ENCODE peak calls at places on chromosomes 4 and X, in ten cellular contexts. C is astrocyte of the spinal cord, L is A549, T is pancreas, V is mesenteric fat pad, F is left kidney, I is K562, S is choroid plexus epithelial cell, P is KG1, M is brain microvascular endothelial cell. G is an unnamed sample.

GRCh38 chrX:97844943-97845342 is 961.2 kb downstream of the RPA4 start:
- DNase-seq in P (no peak), S (no peak), M (no peak), L (no peak), T (peak; percentile 3), C (no peak), I (no peak), V (peak; percentile 67), F (no peak), G (no peak)

GRCh38 chr4:87835732-87836131 is 3.0 kb downstream of the MEPE start:
- DNase-seq in F (no peak), T (no peak), M (no peak), P (no peak), C (peak; percentile 46), S (no peak), I (no peak), L (no peak), V (no peak), G (no peak)

GRCh38 chr4:17347445-17347844 is 164.4 kb downstream of the QDPR start:
- DNase-seq in P (no peak), V (no peak), T (no peak), I (peak; percentile 17), F (peak; percentile 80), C (peak; percentile 10), S (peak; percentile 59), L (peak; percentile 3), M (peak; percentile 15), G (peak; percentile 9)

GRCh38 chrX:153948847-153949819 is 4.7 kb upstream of the RENBP start:
- DNase-seq in V (no peak), M (no peak), I (no peak), P (no peak), S (no peak), C (no peak), F (peak; percentile 23), T (no peak), L (no peak), G (no peak)

GRCh38 chrX:151402719-151403390 is 5.8 kb downstream of the VMA21 start:
- DNase-seq in L (no peak), F (no peak), I (no peak), P (no peak), M (no peak), T (peak; percentile 76), V (no peak), S (no peak), C (no peak), G (peak; percentile 7)

GRCh38 chrX:151633157-151633556 is 62.1 kb upstream of the PRRG3 start:
- DNase-seq in F (no peak), V (no peak), P (no peak), M (no peak), C (no peak), I (peak; percentile 59), L (no peak), S (no peak), T (no peak), G (no peak)

GRCh38 chr4:147727476-147728028 is 4.3 kb upstream of the ARHGAP10 start:
- DNase-seq in T (no peak), C (no peak), V (no peak), P (no peak), I (no peak), L (no peak), F (no peak), S (no peak), M (no peak), G (no peak)

GRCh38 chr4:10333942-10334341 is 123.3 kb downstream of the ZNF518B start:
- DNase-seq in L (no peak), T (no peak), S (no peak), V (no peak), F (no peak), I (no peak), M (no peak), C (no peak), P (no peak), G (no peak)

GRCh38 chr4:88391703-88392102 is 13.1 kb downstream of the HERC6 start:
- DNase-seq in V (no peak), S (no peak), T (no peak), F (no peak), C (no peak), P (no peak), I (no peak), L (no peak), M (no peak), G (no peak)

GRCh38 chrX:120672841-120673530 is 43.1 kb upstream of the C1GALT1C1 start:
- DNase-seq in V (no peak), L (no peak), C (no peak), M (no peak), P (no peak), T (no peak), F (no peak), S (peak; percentile 22), I (no peak), G (no peak)

GRCh38 chr4:180665994-180666818 is 1577.0 kb upstream of the TENM3 start:
- DNase-seq in P (no peak), S (peak; percentile 72), F (peak; percentile 89), T (no peak), V (no peak), I (peak; percentile 26), M (peak; percentile 6), L (peak; percentile 6), C (peak; percentile 55), G (no peak)

GRCh38 chrX:150688911-150689451 is 4.2 kb upstream of the MTMR1 start:
- DNase-seq in S (peak; percentile 96), V (no peak), T (no peak), F (peak; percentile 1), M (peak; percentile 91), L (peak; percentile 42), C (peak; percentile 93), P (no peak), I (no peak), G (no peak)

GRCh38 chr4:177214935-177215334 is 94.7 kb upstream of the NEIL3 start:
- DNase-seq in L (no peak), S (no peak), P (no peak), V (no peak), M (peak; percentile 24), T (no peak), I (no peak), F (no peak), C (no peak), G (no peak)

GRCh38 chrX:15913161-15913560 is 58.5 kb upstream of the AP1S2 start:
- DNase-seq in P (no peak), T (no peak), V (no peak), M (no peak), C (no peak), S (no peak), L (no peak), F (no peak), I (no peak), G (no peak)

GRCh38 chr4:183471960-183472708 is 27.7 kb downstream of the CDKN2AIP start:
- DNase-seq in L (peak; percentile 64), V (peak; percentile 90), T (peak; percentile 88), M (peak; percentile 79), C (peak; percentile 74), F (peak; percentile 92), P (peak; percentile 22), I (peak; percentile 75), S (peak; percentile 79), G (peak; percentile 77)

GRCh38 chr4:7431696-7432530 is 2.8 kb downstream of the PSAPL1 start:
- DNase-seq in P (no peak), C (no peak), T (no peak), L (no peak), I (no peak), V (no peak), F (no peak), M (no peak), S (no peak), G (no peak)

GRCh38 chrX:50677789-50678188 is 136.2 kb downstream of the SHROOM4 start:
- DNase-seq in I (no peak), F (no peak), V (no peak), C (no peak), P (no peak), S (no peak), M (no peak), T (no peak), L (no peak), G (no peak)

GRCh38 chr4:155819066-155819465 is 47.0 kb downstream of the ASIC5 start:
- DNase-seq in V (no peak), C (no peak), L (no peak), P (no peak), I (no peak), M (no peak), F (no peak), T (no peak), S (peak; percentile 23), G (no peak)

GRCh38 chr4:146112389-146112788 is 63.1 kb upstream of the LSM6 start:
- DNase-seq in V (no peak), F (no peak), P (no peak), L (no peak), I (no peak), T (no peak), S (no peak), M (no peak), C (no peak), G (no peak)

GRCh38 chr4:170090667-170091052 is 904 bp upstream of the AADAT start:
- DNase-seq in V (no peak), L (no peak), T (no peak), S (peak; percentile 44), P (no peak), I (no peak), C (no peak), F (no peak), M (no peak), G (no peak)

GRCh38 chrX:86016189-86016588 is 31.2 kb downstream of the CHM start:
- DNase-seq in M (no peak), T (no peak), V (no peak), F (no peak), P (no peak), S (no peak), L (no peak), I (no peak), C (no peak), G (no peak)

GRCh38 chr4:96003941-96004340 is 164.0 kb downstream of the PDHA2 start:
- DNase-seq in T (no peak), V (no peak), C (no peak), F (no peak), S (no peak), M (no peak), I (no peak), P (no peak), L (no peak), G (no peak)

GRCh38 chrX:49230500-49231232 is 2.5 kb downstream of the CACNA1F start:
- DNase-seq in S (no peak), L (no peak), V (no peak), F (peak; percentile 37), C (no peak), P (no peak), M (no peak), I (peak; percentile 89), T (peak; percentile 79), G (peak; percentile 4)

GRCh38 chrX:68307767-68308166 is 125.5 kb downstream of the OPHN1 start:
- DNase-seq in L (no peak), T (no peak), C (peak; percentile 84), M (peak; percentile 33), F (no peak), P (no peak), I (no peak), V (no peak), S (peak; percentile 79), G (peak; percentile 4)

GRCh38 chr4:184911310-184911709 is 85.5 kb upstream of the ACSL1 start:
- DNase-seq in I (no peak), P (no peak), F (no peak), L (no peak), T (no peak), S (peak; percentile 71), V (no peak), C (peak; percentile 5), M (peak; percentile 15), G (peak; percentile 85)

GRCh38 chrX:20056704-20057103 is 60.0 kb downstream of the MAP7D2 start:
- DNase-seq in S (no peak), F (no peak), C (peak; percentile 8), P (no peak), L (no peak), M (no peak), T (no peak), I (no peak), V (no peak), G (peak; percentile 4)

GRCh38 chr4:151987606-151988005 is 226.8 kb upstream of the GATB start:
- DNase-seq in I (no peak), T (no peak), M (no peak), P (no peak), L (no peak), V (no peak), C (no peak), S (no peak), F (no peak), G (no peak)

GRCh38 chr4:116015062-116015461 is 901.6 kb upstream of the NDST4 start:
- DNase-seq in T (no peak), M (no peak), C (no peak), L (no peak), S (no peak), P (no peak), F (no peak), I (no peak), V (no peak), G (no peak)